ENCODE peak calls at places on chromosomes 4 and X, in four cellular contexts. One of them, this sample, is unnamed.

GRCh38 chr4:22504931-22505330 is 10.9 kb downstream of the ADGRA3 start:
- DNase-seq in activated CD4-positive, alpha-beta T cell treated with anti-CD3 and anti-CD28 coated beads, Interleukin-2, amount 50 U/mL, for 24 hours: no peak
- DNase-seq in aorta: no peak
- DNase-seq in amniotic stem cell: no peak
- DNase-seq in this sample: no peak

GRCh38 chr4:90030953-90031352 is 96.2 kb upstream of the CCSER1 start:
- DNase-seq in activated CD4-positive, alpha-beta T cell treated with anti-CD3 and anti-CD28 coated beads, Interleukin-2, amount 50 U/mL, for 24 hours: no peak
- DNase-seq in amniotic stem cell: no peak
- DNase-seq in aorta: no peak
- DNase-seq in this sample: no peak

GRCh38 chr4:26235500-26235899 is 85.3 kb upstream of the RBPJ start:
- DNase-seq in activated CD4-positive, alpha-beta T cell treated with anti-CD3 and anti-CD28 coated beads, Interleukin-2, amount 50 U/mL, for 24 hours: no peak
- DNase-seq in aorta: peak; percentile 84
- DNase-seq in amniotic stem cell: peak; percentile 22
- DNase-seq in this sample: peak; percentile 83

GRCh38 chr4:130722370-130722769 is 1626.4 kb downstream of the C4orf33 start:
- DNase-seq in aorta: no peak
- DNase-seq in amniotic stem cell: no peak
- DNase-seq in activated CD4-positive, alpha-beta T cell treated with anti-CD3 and anti-CD28 coated beads, Interleukin-2, amount 50 U/mL, for 24 hours: no peak
- DNase-seq in this sample: no peak

GRCh38 chr4:186192068-186192751 is 843 bp downstream of the CYP4V2 start:
- DNase-seq in activated CD4-positive, alpha-beta T cell treated with anti-CD3 and anti-CD28 coated beads, Interleukin-2, amount 50 U/mL, for 24 hours: peak; percentile 24
- DNase-seq in aorta: peak; percentile 60
- DNase-seq in amniotic stem cell: peak; percentile 4
- DNase-seq in this sample: peak; percentile 81

GRCh38 chr4:1407657-1408333 is 1.6 kb upstream of the NKX1-1 start:
- DNase-seq in amniotic stem cell: no peak
- DNase-seq in activated CD4-positive, alpha-beta T cell treated with anti-CD3 and anti-CD28 coated beads, Interleukin-2, amount 50 U/mL, for 24 hours: no peak
- DNase-seq in aorta: no peak
- DNase-seq in this sample: no peak

GRCh38 chr4:112327950-112328349 is 30.8 kb downstream of the ALPK1 start:
- DNase-seq in amniotic stem cell: peak; percentile 23
- DNase-seq in activated CD4-positive, alpha-beta T cell treated with anti-CD3 and anti-CD28 coated beads, Interleukin-2, amount 50 U/mL, for 24 hours: no peak
- DNase-seq in aorta: no peak
- DNase-seq in this sample: no peak

GRCh38 chr4:52743444-52744019 is 7.7 kb downstream of the ERVMER34-1 start:
- DNase-seq in activated CD4-positive, alpha-beta T cell treated with anti-CD3 and anti-CD28 coated beads, Interleukin-2, amount 50 U/mL, for 24 hours: no peak
- DNase-seq in aorta: no peak
- DNase-seq in amniotic stem cell: no peak
- DNase-seq in this sample: no peak

GRCh38 chrX:42149786-42150185 is 226.4 kb upstream of the CASK start:
- DNase-seq in amniotic stem cell: no peak
- DNase-seq in aorta: no peak
- DNase-seq in activated CD4-positive, alpha-beta T cell treated with anti-CD3 and anti-CD28 coated beads, Interleukin-2, amount 50 U/mL, for 24 hours: no peak
- DNase-seq in this sample: no peak

GRCh38 chrX:22314692-22315091 is 42.0 kb downstream of the CBLL2 start:
- DNase-seq in activated CD4-positive, alpha-beta T cell treated with anti-CD3 and anti-CD28 coated beads, Interleukin-2, amount 50 U/mL, for 24 hours: no peak
- DNase-seq in amniotic stem cell: no peak
- DNase-seq in aorta: no peak
- DNase-seq in this sample: no peak

GRCh38 chr4:48722509-48723446 is 57.3 kb downstream of the FRYL start:
- DNase-seq in aorta: no peak
- DNase-seq in amniotic stem cell: no peak
- DNase-seq in activated CD4-positive, alpha-beta T cell treated with anti-CD3 and anti-CD28 coated beads, Interleukin-2, amount 50 U/mL, for 24 hours: no peak
- DNase-seq in this sample: no peak

GRCh38 chrX:70171636-70172035 is 5.6 kb upstream of the DGAT2L6 start:
- DNase-seq in aorta: no peak
- DNase-seq in activated CD4-positive, alpha-beta T cell treated with anti-CD3 and anti-CD28 coated beads, Interleukin-2, amount 50 U/mL, for 24 hours: no peak
- DNase-seq in amniotic stem cell: no peak
- DNase-seq in this sample: no peak

GRCh38 chrX:10175317-10175871 is 18.6 kb downstream of the CLCN4 start:
- DNase-seq in activated CD4-positive, alpha-beta T cell treated with anti-CD3 and anti-CD28 coated beads, Interleukin-2, amount 50 U/mL, for 24 hours: no peak
- DNase-seq in aorta: no peak
- DNase-seq in amniotic stem cell: no peak
- DNase-seq in this sample: peak; percentile 74

GRCh38 chrX:112851806-112852205 is 11.2 kb upstream of the AMOT start:
- DNase-seq in aorta: no peak
- DNase-seq in activated CD4-positive, alpha-beta T cell treated with anti-CD3 and anti-CD28 coated beads, Interleukin-2, amount 50 U/mL, for 24 hours: no peak
- DNase-seq in amniotic stem cell: no peak
- DNase-seq in this sample: no peak

GRCh38 chr4:147361726-147362125 is 119.2 kb upstream of the EDNRA start:
- DNase-seq in aorta: peak; percentile 50
- DNase-seq in amniotic stem cell: peak; percentile 17
- DNase-seq in activated CD4-positive, alpha-beta T cell treated with anti-CD3 and anti-CD28 coated beads, Interleukin-2, amount 50 U/mL, for 24 hours: no peak
- DNase-seq in this sample: no peak

GRCh38 chr4:42610941-42611340 is 46.0 kb downstream of the ATP8A1 start:
- DNase-seq in activated CD4-positive, alpha-beta T cell treated with anti-CD3 and anti-CD28 coated beads, Interleukin-2, amount 50 U/mL, for 24 hours: no peak
- DNase-seq in aorta: no peak
- DNase-seq in amniotic stem cell: no peak
- DNase-seq in this sample: no peak

GRCh38 chr4:51844157-51845054 is 1.5 kb downstream of the DCUN1D4 start:
- DNase-seq in amniotic stem cell: peak; percentile 86
- DNase-seq in aorta: peak; percentile 97
- DNase-seq in activated CD4-positive, alpha-beta T cell treated with anti-CD3 and anti-CD28 coated beads, Interleukin-2, amount 50 U/mL, for 24 hours: peak; percentile 76
- DNase-seq in this sample: peak; percentile 97

GRCh38 chr4:55397521-55398321 is 2.0 kb downstream of the TMEM165 start:
- DNase-seq in aorta: no peak
- DNase-seq in activated CD4-positive, alpha-beta T cell treated with anti-CD3 and anti-CD28 coated beads, Interleukin-2, amount 50 U/mL, for 24 hours: no peak
- DNase-seq in amniotic stem cell: no peak
- DNase-seq in this sample: no peak

GRCh38 chr4:98672583-98673281 is 14.3 kb upstream of the TSPAN5 start:
- DNase-seq in aorta: no peak
- DNase-seq in activated CD4-positive, alpha-beta T cell treated with anti-CD3 and anti-CD28 coated beads, Interleukin-2, amount 50 U/mL, for 24 hours: no peak
- DNase-seq in amniotic stem cell: no peak
- DNase-seq in this sample: no peak

GRCh38 chr4:142126890-142127497 is 490.6 kb downstream of the IL15 start:
- DNase-seq in aorta: no peak
- DNase-seq in activated CD4-positive, alpha-beta T cell treated with anti-CD3 and anti-CD28 coated beads, Interleukin-2, amount 50 U/mL, for 24 hours: peak; percentile 69
- DNase-seq in amniotic stem cell: peak; percentile 43
- DNase-seq in this sample: peak; percentile 66

GRCh38 chrX:9700555-9700954 is 65.1 kb downstream of the GPR143 start:
- DNase-seq in amniotic stem cell: no peak
- DNase-seq in activated CD4-positive, alpha-beta T cell treated with anti-CD3 and anti-CD28 coated beads, Interleukin-2, amount 50 U/mL, for 24 hours: no peak
- DNase-seq in aorta: no peak
- DNase-seq in this sample: no peak

GRCh38 chrX:130280901-130281300 is 12.2 kb upstream of the ZNF280C start:
- DNase-seq in activated CD4-positive, alpha-beta T cell treated with anti-CD3 and anti-CD28 coated beads, Interleukin-2, amount 50 U/mL, for 24 hours: no peak
- DNase-seq in aorta: no peak
- DNase-seq in amniotic stem cell: no peak
- DNase-seq in this sample: no peak

GRCh38 chr4:39559641-39560040 is 32.4 kb upstream of the UGDH start:
- DNase-seq in aorta: no peak
- DNase-seq in activated CD4-positive, alpha-beta T cell treated with anti-CD3 and anti-CD28 coated beads, Interleukin-2, amount 50 U/mL, for 24 hours: no peak
- DNase-seq in amniotic stem cell: no peak
- DNase-seq in this sample: no peak

GRCh38 chr4:181548873-181549541 is 694.2 kb upstream of the TENM3 start:
- DNase-seq in amniotic stem cell: no peak
- DNase-seq in activated CD4-positive, alpha-beta T cell treated with anti-CD3 and anti-CD28 coated beads, Interleukin-2, amount 50 U/mL, for 24 hours: no peak
- DNase-seq in aorta: no peak
- DNase-seq in this sample: no peak

GRCh38 chr4:86033171-86033570 is 326.7 kb downstream of the MAPK10 start:
- DNase-seq in aorta: peak; percentile 73
- DNase-seq in amniotic stem cell: no peak
- DNase-seq in activated CD4-positive, alpha-beta T cell treated with anti-CD3 and anti-CD28 coated beads, Interleukin-2, amount 50 U/mL, for 24 hours: no peak
- DNase-seq in this sample: peak; percentile 76

GRCh38 chr4:72301759-72302158 is 267.3 kb downstream of the ADAMTS3 start:
- DNase-seq in aorta: no peak
- DNase-seq in activated CD4-positive, alpha-beta T cell treated with anti-CD3 and anti-CD28 coated beads, Interleukin-2, amount 50 U/mL, for 24 hours: no peak
- DNase-seq in amniotic stem cell: no peak
- DNase-seq in this sample: no peak

GRCh38 chrX:16484338-16484737 is 165.6 kb upstream of the S100G start:
- DNase-seq in amniotic stem cell: peak; percentile 52
- DNase-seq in activated CD4-positive, alpha-beta T cell treated with anti-CD3 and anti-CD28 coated beads, Interleukin-2, amount 50 U/mL, for 24 hours: peak; percentile 26
- DNase-seq in aorta: peak; percentile 47
- DNase-seq in this sample: no peak

GRCh38 chrX:850471-850916 is 219.9 kb downstream of the SHOX start:
- DNase-seq in aorta: no peak
- DNase-seq in amniotic stem cell: no peak
- DNase-seq in activated CD4-positive, alpha-beta T cell treated with anti-CD3 and anti-CD28 coated beads, Interleukin-2, amount 50 U/mL, for 24 hours: no peak
- DNase-seq in this sample: no peak

GRCh38 chrX:8879750-8880149 is 78.6 kb upstream of the FAM9A start:
- DNase-seq in amniotic stem cell: no peak
- DNase-seq in aorta: no peak
- DNase-seq in activated CD4-positive, alpha-beta T cell treated with anti-CD3 and anti-CD28 coated beads, Interleukin-2, amount 50 U/mL, for 24 hours: peak; percentile 2
- DNase-seq in this sample: no peak

GRCh38 chrX:117743469-117744251 is 372.9 kb downstream of the KLHL13 start:
- DNase-seq in activated CD4-positive, alpha-beta T cell treated with anti-CD3 and anti-CD28 coated beads, Interleukin-2, amount 50 U/mL, for 24 hours: no peak
- DNase-seq in amniotic stem cell: no peak
- DNase-seq in aorta: no peak
- DNase-seq in this sample: no peak

GRCh38 chrX:3990569-3990968 is 277.1 kb upstream of the PRKX start:
- DNase-seq in amniotic stem cell: no peak
- DNase-seq in aorta: no peak
- DNase-seq in activated CD4-positive, alpha-beta T cell treated with anti-CD3 and anti-CD28 coated beads, Interleukin-2, amount 50 U/mL, for 24 hours: no peak
- DNase-seq in this sample: no peak